ENCODE peak calls at places on chromosomes 7 and 10, in five cellular contexts. V is fibroblast of lung, M is transverse colon, H is A549, E is dorsolateral prefrontal cortex. W is an unnamed sample.

GRCh38 chr10:114061148-114061547 is 17.5 kb downstream of the ADRB1 start:
- DNase-seq in H (no peak), V (no peak), M (no peak), E (no peak), W (no peak)

GRCh38 chr7:133601607-133602006 is 348.7 kb downstream of the EXOC4 start:
- DNase-seq in M (no peak), V (no peak), E (no peak), H (no peak), W (no peak)

GRCh38 chr10:124530215-124530665 is 68.6 kb downstream of the LHPP start:
- DNase-seq in M (peak; percentile 91), V (peak; percentile 67), H (peak; percentile 81), E (peak; percentile 86), W (peak; percentile 74)

GRCh38 chr7:142581341-142581740 is 167.9 kb upstream of the PRSS1 start:
- DNase-seq in V (peak; percentile 45), H (peak; percentile 10), M (no peak), E (no peak), W (peak; percentile 63)

GRCh38 chr10:78774999-78775711 is 293.6 kb upstream of the ZMIZ1 start:
- DNase-seq in E (no peak), M (no peak), H (no peak), V (peak; percentile 17), W (no peak)

GRCh38 chr7:66352071-66352470 is 146.9 kb downstream of the TPST1 start:
- DNase-seq in M (peak; percentile 18), V (no peak), H (no peak), E (no peak), W (no peak)

GRCh38 chr10:71391701-71392100 is 5.0 kb upstream of the CDH23 start:
- DNase-seq in M (no peak), H (no peak), E (no peak), V (no peak), W (no peak)

GRCh38 chr10:73522263-73522662 is 26.4 kb upstream of the PPP3CB start:
- DNase-seq in V (peak; percentile 67), H (no peak), M (no peak), E (no peak), W (peak; percentile 57)

GRCh38 chr7:43565786-43566185 is 17.1 kb upstream of the STK17A start:
- DNase-seq in V (no peak), M (no peak), E (no peak), H (no peak), W (peak; percentile 93)

GRCh38 chr7:124965553-124965952 is 35.9 kb upstream of the POT1 start:
- DNase-seq in E (no peak), M (no peak), V (no peak), H (no peak), W (no peak)

GRCh38 chr10:11150876-11151275 is 133.2 kb downstream of the CELF2 start:
- DNase-seq in V (no peak), M (no peak), H (no peak), E (no peak), W (no peak)

GRCh38 chr10:32163076-32163773 is 107.0 kb upstream of the KIF5B start:
- DNase-seq in E (no peak), H (no peak), M (no peak), V (peak; percentile 48), W (peak; percentile 39)

GRCh38 chr7:51141451-51141971 is 175.1 kb downstream of the COBL start:
- DNase-seq in V (peak; percentile 39), E (no peak), M (no peak), H (peak; percentile 41), W (peak; percentile 48)

DNA sequence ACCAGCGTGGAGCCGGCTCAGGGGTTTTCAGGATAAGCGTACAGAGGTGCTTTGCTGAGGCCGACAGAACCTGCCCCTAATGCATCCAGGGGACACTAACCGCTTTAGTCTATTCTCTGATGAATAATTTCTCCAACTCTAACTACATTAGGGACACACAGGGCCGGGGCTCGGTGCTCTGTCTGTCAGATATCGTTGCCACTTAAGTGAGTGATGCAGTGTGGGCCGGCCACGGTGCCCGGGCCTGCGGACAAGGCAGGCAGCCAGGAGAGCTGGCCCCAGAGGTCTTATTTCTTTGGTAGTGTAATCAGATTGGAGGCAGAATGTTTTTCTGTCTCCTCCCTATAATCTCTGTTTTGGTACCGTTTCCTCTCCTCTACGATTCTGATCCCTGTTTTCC is 62.7 kb downstream of the ADRA2A start:
- DNase-seq in M (no peak), E (no peak), H (no peak), V (no peak), W (no peak)
- H3K4me3 ChIP-seq in M (no peak overlapping the region), E (no peak overlapping the region), H (no peak overlapping the region), V (no peak overlapping the region), W (no peak overlapping the region)

DNA sequence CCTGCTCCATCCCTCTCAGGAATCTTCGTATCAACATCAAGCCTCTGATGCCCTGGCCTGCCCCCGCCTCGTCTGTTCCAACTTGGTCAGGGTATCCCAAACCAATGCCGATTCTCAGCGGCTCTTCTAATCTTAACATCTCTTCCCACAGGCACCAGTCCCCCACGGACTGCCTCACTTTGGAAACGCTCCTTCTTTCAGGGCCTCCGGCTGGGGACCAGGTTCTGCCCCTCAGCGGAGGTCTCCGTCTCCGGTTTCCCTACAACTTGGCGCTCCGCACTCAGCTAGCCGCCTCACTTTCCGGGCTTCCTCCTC is 488 bp downstream of the ABCF2 start:
- DNase-seq in M (no peak), H (no peak), E (no peak), V (no peak), W (no peak)
- TF ChIP-seq CTCF in M (no peak), H (no peak), E (no peak), V (no peak), W (no peak)

DNA sequence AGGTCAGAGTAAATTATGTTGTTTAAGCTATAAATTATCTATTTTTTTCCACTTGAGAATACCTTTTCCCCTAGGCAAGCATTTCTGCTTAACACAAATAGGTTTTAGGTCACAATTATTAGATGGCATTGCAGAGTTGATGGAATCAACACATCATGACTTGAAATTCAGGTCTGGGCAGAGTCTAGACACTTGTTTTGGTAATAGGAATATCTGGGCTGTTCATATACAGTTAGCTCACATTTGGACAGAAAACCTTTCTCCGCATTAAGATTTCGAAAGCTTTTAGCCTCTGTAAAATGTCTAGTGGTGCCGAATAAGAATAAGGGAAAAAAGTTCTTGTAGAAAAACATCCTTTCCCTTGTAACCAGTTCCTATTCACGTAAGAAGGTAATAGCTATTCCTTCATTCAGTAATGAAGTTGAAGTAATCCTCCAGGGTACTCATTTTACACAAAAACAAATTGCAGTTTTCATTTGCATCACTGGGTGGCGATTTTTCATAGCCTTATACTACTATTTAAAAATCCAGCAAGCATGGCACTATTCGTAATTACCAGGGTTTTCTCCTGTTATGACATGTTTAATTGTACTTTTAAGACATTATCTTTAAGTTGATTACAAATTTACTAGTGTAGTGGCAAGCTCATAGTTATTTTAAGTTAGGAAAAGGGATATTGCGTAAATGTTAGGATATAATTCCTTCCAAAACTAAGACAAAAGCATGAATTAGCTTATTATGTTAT is 37.0 kb downstream of the RPA3 start:
- DNase-seq in V (peak; percentile 55), M (peak; percentile 36), E (no peak), H (peak; percentile 58), W (peak; percentile 61)
- H3K4me3 ChIP-seq in V (no peak overlapping the region), M (no peak overlapping the region), E (peak overlapping the region; percentile 26), H (no peak overlapping the region), W (no peak overlapping the region)

GRCh38 chr7:87518735-87519134 is 43.3 kb upstream of the ABCB4 start:
- DNase-seq in V (peak; percentile 44), E (no peak), M (no peak), H (no peak), W (no peak)
- TF ChIP-seq CTCF in V (no peak), E (no peak), M (no peak), H (no peak), W (no peak)

DNA sequence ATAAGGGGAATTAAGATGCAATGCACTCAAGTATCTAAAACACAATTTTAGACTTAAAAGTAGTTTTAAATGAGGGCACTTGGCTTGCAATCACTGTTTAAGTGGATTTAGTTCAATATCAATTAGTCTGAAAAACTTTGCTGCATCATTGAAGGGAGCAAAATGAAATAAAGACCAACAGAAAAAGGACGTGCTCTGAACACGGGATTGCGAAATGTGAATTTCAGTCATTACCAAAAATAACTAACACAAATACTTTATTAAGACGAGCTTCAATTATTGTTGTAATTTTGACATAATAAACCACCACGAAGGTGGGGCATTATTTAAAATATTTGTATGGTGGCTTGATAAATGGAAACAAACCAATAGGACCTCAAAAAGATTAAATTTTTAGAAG is 361.8 kb upstream of the GALNT17 start:
- DNase-seq in E (no peak), M (no peak), H (no peak), V (no peak), W (no peak)
- H3K4me3 ChIP-seq in E (no peak overlapping the region), M (no peak overlapping the region), H (no peak overlapping the region), V (no peak overlapping the region), W (no peak overlapping the region)

GRCh38 chr7:151707757-151708156 is 169.2 kb downstream of the PRKAG2 start:
- DNase-seq in H (no peak), M (no peak), E (no peak), V (no peak), W (no peak)

GRCh38 chr7:151704284-151704968 is 172.5 kb downstream of the PRKAG2 start:
- DNase-seq in H (no peak), V (no peak), M (no peak), E (no peak), W (no peak)

GRCh38 chr7:151704969-151705743 is 171.8 kb downstream of the PRKAG2 start:
- DNase-seq in M (no peak), V (no peak), H (no peak), E (no peak), W (no peak)

GRCh38 chr7:151706568-151707469 is 170.1 kb downstream of the PRKAG2 start:
- DNase-seq in E (no peak), H (no peak), M (peak; percentile 46), V (peak; percentile 32), W (no peak)

DNA sequence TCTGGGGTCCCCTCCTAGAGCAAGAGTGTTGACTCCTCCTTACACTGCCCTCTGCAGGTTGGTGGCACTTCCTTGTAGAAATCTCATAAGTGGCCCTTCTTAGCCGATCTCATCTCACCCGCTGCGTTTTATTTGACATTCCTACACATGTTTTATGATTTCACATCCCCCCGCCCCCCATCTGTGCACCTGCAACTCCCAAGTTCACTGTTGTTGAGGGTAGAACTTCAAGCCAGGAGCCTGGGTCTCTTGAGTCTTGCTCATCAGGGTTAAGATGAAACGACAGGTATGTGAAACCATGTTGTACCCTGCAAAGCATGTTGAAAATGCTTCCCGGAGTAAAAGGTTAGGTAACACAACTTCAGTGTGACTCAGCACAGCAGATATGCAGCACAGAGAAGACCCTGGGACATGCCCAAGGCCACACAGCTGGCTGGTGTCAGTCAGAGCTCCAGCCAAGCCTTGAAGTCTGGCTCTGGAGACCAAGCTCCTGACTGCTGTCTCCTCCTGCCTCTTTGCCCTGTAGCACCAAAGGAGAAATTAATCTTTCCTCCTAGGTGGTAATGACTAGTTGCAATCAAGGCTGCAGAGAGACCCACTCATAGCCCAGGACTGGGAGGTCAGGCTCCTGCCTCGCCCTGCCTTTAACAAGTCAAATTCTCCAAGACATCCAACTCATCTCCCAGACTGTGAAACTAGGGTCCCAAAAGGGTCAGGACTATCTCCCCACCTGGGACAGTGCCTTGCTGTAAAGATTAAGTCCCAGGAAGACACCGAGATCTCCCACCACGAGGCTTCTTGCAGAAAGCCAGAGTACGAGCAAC is 171.0 kb downstream of the PRKAG2 start:
- DNase-seq in H (peak; percentile 61), V (peak; percentile 59), M (peak; percentile 32), E (no peak), W (peak; percentile 63)
- TF ChIP-seq CTCF in H (peak; percentile 78), V (peak; percentile 69), M (peak; percentile 24), E (peak; percentile 60), W (peak; percentile 69)